ENCODE peak calls at places on chromosomes 1 and 21, in four cellular contexts. M, N, W and L are unnamed samples.

GRCh38 chr1:226846801-226847200 is 23.6 kb upstream of the PSEN2 start:
- DNase-seq in M (no peak), N (no peak), W (no peak), L (no peak)

GRCh38 chr1:37944091-37944763 is 2.6 kb downstream of the INPP5B start:
- DNase-seq in M (no peak), N (no peak), W (no peak), L (no peak)

GRCh38 chr1:188061881-188062280 is 1233.1 kb downstream of the PLA2G4A start:
- DNase-seq in M (no peak), N (no peak), W (no peak), L (no peak)

GRCh38 chr1:154730251-154730650 is 122.3 kb upstream of the ADAR start:
- DNase-seq in M (no peak), N (no peak), W (peak; percentile 75), L (no peak)

GRCh38 chr1:41629571-41629970 is 145.1 kb upstream of the EDN2 start:
- DNase-seq in M (no peak), N (no peak), W (no peak), L (no peak)

GRCh38 chr1:8646189-8646588 is 171.3 kb downstream of the RERE start:
- DNase-seq in M (no peak), N (no peak), W (no peak), L (no peak)

GRCh38 chr21:36709030-36709867 is 10.3 kb downstream of the SIM2 start:
- DNase-seq in M (no peak), N (no peak), W (no peak), L (no peak)

GRCh38 chr1:234683856-234684632 is 74.1 kb upstream of the IRF2BP2 start:
- DNase-seq in M (no peak), N (peak; percentile 60), W (peak; percentile 78), L (no peak)

GRCh38 chr21:33801424-33802405 is 113.9 kb downstream of the ATP5PO start:
- DNase-seq in M (no peak), N (no peak), W (peak; percentile 71), L (no peak)

GRCh38 chr21:43305811-43306311 is 121.1 kb downstream of the SIK1 start:
- DNase-seq in M (no peak), N (no peak), W (no peak), L (no peak)

GRCh38 chr1:2290171-2290578 is 62.1 kb downstream of the SKI start:
- DNase-seq in M (no peak), N (no peak), W (no peak), L (no peak)

GRCh38 chr1:238552271-238552670 is 661.5 kb upstream of the ZP4 start:
- DNase-seq in M (no peak), N (no peak), W (no peak), L (no peak)

GRCh38 chr21:43372663-43373386 is 54.1 kb downstream of the SIK1 start:
- DNase-seq in M (no peak), N (no peak), W (no peak), L (no peak)

GRCh38 chr1:65207317-65207716 is 59.3 kb downstream of the AK4 start:
- DNase-seq in M (no peak), N (no peak), W (no peak), L (no peak)

GRCh38 chr21:27206368-27206982 is 239.6 kb upstream of the ADAMTS5 start:
- DNase-seq in M (peak; percentile 56), N (no peak), W (no peak), L (no peak)

GRCh38 chr1:143698016-143698415 is 273.8 kb downstream of the FAM72C start:
- DNase-seq in M (peak; percentile 29), N (peak; percentile 74), W (peak; percentile 69), L (no peak)

GRCh38 chr1:26697441-26697977 is 1.7 kb downstream of the ARID1A start:
- DNase-seq in M (no peak), N (no peak), W (no peak), L (no peak)

GRCh38 chr1:26946270-26946669 is 14.0 kb downstream of the KDF1 start:
- DNase-seq in M (no peak), N (no peak), W (no peak), L (no peak)

GRCh38 chr1:155052412-155053400 is 1.6 kb downstream of the ADAM15 start:
- DNase-seq in M (no peak), N (peak; percentile 48), W (peak; percentile 29), L (no peak)

GRCh38 chr1:230158422-230159291 is 91.6 kb downstream of the GALNT2 start:
- DNase-seq in M (no peak), N (peak; percentile 60), W (no peak), L (no peak)

GRCh38 chr1:179817789-179818188 is 59.8 kb downstream of the TOR1AIP2 start:
- DNase-seq in M (no peak), N (no peak), W (no peak), L (no peak)

GRCh38 chr1:118716775-118717174 is 271.4 kb downstream of the TBX15 start:
- DNase-seq in M (no peak), N (no peak), W (no peak), L (no peak)

GRCh38 chr1:19309123-19309813 is 2.7 kb downstream of the AKR7A2 start:
- DNase-seq in M (no peak), N (no peak), W (no peak), L (no peak)

GRCh38 chr1:154607748-154608521 is at the start of gene ADAR:
- DNase-seq in M (no peak), N (peak; percentile 92), W (peak; percentile 97), L (peak; percentile 75)

GRCh38 chr1:237042892-237043576 is 1.1 kb downstream of the RYR2 start:
- DNase-seq in M (no peak), N (no peak), W (no peak), L (peak; percentile 11)

GRCh38 chr1:226632169-226632884 is 83.8 kb downstream of the STUM start:
- DNase-seq in M (no peak), N (no peak), W (no peak), L (no peak)

GRCh38 chr1:5758000-5758858 is 234.0 kb downstream of the NPHP4 start:
- DNase-seq in M (no peak), N (no peak), W (no peak), L (no peak)

GRCh38 chr1:19704247-19705113 is 39.8 kb downstream of the HTR6 start:
- DNase-seq in M (peak; percentile 69), N (peak; percentile 73), W (peak; percentile 60), L (peak; percentile 59)

GRCh38 chr1:59487335-59488031 is 190.6 kb downstream of the FGGY start:
- DNase-seq in M (no peak), N (no peak), W (no peak), L (no peak)

GRCh38 chr1:33903210-33903589 is 39.3 kb downstream of the HMGB4 start:
- DNase-seq in M (no peak), N (no peak), W (no peak), L (no peak)

GRCh38 chr1:86150553-86151055 is 6.0 kb downstream of the COL24A1 start:
- DNase-seq in M (no peak), N (no peak), W (no peak), L (no peak)

GRCh38 chr1:89865498-89866385 is 44.9 kb downstream of the LRRC8D start:
- DNase-seq in M (no peak), N (no peak), W (peak; percentile 23), L (no peak)

GRCh38 chr21:44438531-44439210 is 16.6 kb upstream of the LRRC3 start:
- DNase-seq in M (no peak), N (peak; percentile 50), W (no peak), L (no peak)
- TF ChIP-seq POLR2A in M (no peak), N (no peak), W (no peak), L (no peak)

DNA sequence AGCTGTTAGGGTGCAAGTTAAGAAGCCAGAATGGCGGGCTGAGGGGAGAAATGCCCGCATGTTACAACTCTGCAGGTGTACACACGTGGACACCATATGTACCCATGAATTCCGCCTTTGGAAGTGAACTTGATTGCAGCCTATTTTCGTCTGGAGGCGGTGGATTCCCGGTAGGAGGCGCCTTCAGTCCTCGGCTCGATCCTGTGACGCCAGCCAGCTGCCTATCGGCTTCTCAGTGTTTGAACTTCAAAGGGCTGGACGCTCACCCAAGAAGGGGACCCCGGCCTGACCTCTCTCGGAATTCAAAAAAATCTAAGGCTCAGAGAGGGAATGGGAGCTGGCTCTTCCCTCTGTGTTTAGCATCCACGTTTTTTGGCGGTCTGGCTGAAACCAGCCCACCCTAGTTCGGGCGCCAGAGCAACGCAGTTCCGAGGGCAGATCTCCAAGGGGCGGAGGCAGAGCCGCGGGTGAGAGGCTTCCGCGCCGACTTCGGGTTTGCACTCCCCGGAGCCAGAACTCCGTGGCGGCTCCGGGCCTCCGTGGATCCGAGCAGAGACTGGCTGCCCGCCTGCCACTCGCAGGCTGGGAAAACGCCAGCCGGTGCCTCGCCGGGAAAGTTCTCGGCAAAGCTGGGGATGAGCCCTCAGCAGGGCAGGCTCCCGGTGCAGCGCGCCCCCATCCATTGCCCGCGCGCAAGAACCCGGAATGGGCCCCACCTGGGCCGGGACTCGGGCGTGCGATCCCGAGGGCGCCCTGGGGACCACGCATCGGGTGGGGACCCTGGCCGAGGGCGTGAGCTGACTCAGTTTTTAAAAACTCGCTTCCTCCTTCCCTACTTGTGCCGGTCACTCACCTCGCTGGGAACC is 996 bp upstream of the TMEM51 start:
- DNase-seq in M (no peak), N (peak; percentile 92), W (peak; percentile 89), L (no peak)
- TF ChIP-seq POLR2A in M (no peak), N (peak; percentile 51), W (no peak), L (no peak)

GRCh38 chr1:180911640-180912161 is 996 bp upstream of the KIAA1614 start:
- DNase-seq in M (no peak), N (no peak), W (no peak), L (no peak)

GRCh38 chr1:180912211-180912800 is 391 bp upstream of the KIAA1614 start:
- DNase-seq in M (no peak), N (no peak), W (no peak), L (no peak)

GRCh38 chr1:180915426-180915965 is 2.8 kb downstream of the KIAA1614 start:
- DNase-seq in M (no peak), N (no peak), W (no peak), L (no peak)

GRCh38 chr1:180916012-180916770 is 3.5 kb downstream of the KIAA1614 start:
- DNase-seq in M (no peak), N (no peak), W (no peak), L (no peak)

GRCh38 chr1:180912801-180913616 is at the start of gene KIAA1614:
- DNase-seq in M (no peak), N (no peak), W (no peak), L (no peak)
- TF ChIP-seq POLR2A in M (no peak), N (no peak), W (no peak), L (no peak)

DNA sequence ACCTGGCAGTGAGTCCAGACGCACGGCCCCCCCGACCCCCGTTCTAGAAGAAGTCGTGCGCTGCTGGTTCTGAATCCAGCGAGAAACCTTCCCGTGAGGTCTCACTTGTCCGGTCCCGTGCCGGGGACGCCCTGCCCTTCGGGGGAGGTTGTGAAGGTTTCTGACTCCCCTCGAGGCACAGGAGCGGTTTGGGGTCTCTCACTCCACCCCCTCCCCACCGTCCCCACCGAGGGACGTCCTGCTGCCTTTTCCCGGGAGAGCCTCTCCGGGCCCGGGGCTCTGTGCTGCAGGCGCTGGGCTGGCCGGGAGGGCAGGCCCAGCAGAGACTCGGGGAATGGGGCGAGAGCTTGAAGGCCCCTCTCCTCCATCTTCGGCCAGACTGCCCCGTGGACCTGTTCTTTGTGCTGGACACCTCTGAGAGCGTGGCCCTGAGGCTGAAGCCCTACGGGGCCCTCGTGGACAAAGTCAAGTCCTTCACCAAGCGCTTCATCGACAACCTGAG is 737 bp downstream of the COL6A1 start:
- DNase-seq in M (no peak), N (peak; percentile 26), W (no peak), L (peak; percentile 17)
- TF ChIP-seq POLR2A in M (no peak), N (no peak), W (no peak), L (no peak)